ENCODE peak calls at places on chromosomes 5 and 9, in four cellular contexts. R, D, V and W are unnamed samples.

GRCh38 chr5:150398432-150399157 is 14.1 kb downstream of the CD74 start:
- DNase-seq in R (peak; percentile 1), D (no peak), V (no peak), W (no peak)

GRCh38 chr5:31232273-31232888 is 38.9 kb downstream of the CDH6 start:
- DNase-seq in R (peak; percentile 74), D (peak; percentile 4), V (no peak), W (peak; percentile 71)

GRCh38 chr9:109716631-109717030 is 63.4 kb upstream of the PALM2AKAP2 start:
- DNase-seq in R (no peak), D (no peak), V (no peak), W (no peak)

GRCh38 chr5:72338810-72339209 is 18.6 kb downstream of the PTCD2 start:
- DNase-seq in R (no peak), D (no peak), V (no peak), W (no peak)

GRCh38 chr9:131585375-131585774 is 40.1 kb downstream of the PRRT1B start:
- DNase-seq in R (peak; percentile 94), D (peak; percentile 28), V (no peak), W (peak; percentile 59)

GRCh38 chr5:140168371-140168770 is 6.6 kb upstream of the CYSTM1 start:
- DNase-seq in R (no peak), D (no peak), V (no peak), W (no peak)

GRCh38 chr5:3590967-3591900 is 4.4 kb upstream of the IRX1 start:
- DNase-seq in R (no peak), D (peak; percentile 39), V (no peak), W (no peak)

GRCh38 chr5:109739741-109740140 is 50.0 kb downstream of the MAN2A1 start:
- DNase-seq in R (no peak), D (peak; percentile 17), V (no peak), W (peak; percentile 68)

GRCh38 chr9:126327750-126328120 is 1.1 kb downstream of the MVB12B start:
- DNase-seq in R (no peak), D (no peak), V (no peak), W (no peak)

GRCh38 chr5:111697215-111697614 is 59.8 kb downstream of the NREP start:
- DNase-seq in R (no peak), D (no peak), V (no peak), W (peak; percentile 19)

GRCh38 chr5:174177976-174178600 is 132.6 kb downstream of the NSG2 start:
- DNase-seq in R (no peak), D (no peak), V (no peak), W (no peak)

GRCh38 chr5:6820851-6821479 is 107.7 kb downstream of the TENT4A start:
- DNase-seq in R (peak; percentile 83), D (peak; percentile 71), V (no peak), W (peak; percentile 5)

GRCh38 chr5:158522001-158522400 is 577.7 kb downstream of the EBF1 start:
- DNase-seq in R (no peak), D (no peak), V (no peak), W (peak; percentile 76)

GRCh38 chr9:109459423-109459822 is 38.7 kb downstream of the PTPN3 start:
- DNase-seq in R (no peak), D (no peak), V (no peak), W (no peak)

GRCh38 chr5:23158179-23158578 is 305.0 kb upstream of the CDH12 start:
- DNase-seq in R (no peak), D (no peak), V (no peak), W (no peak)

GRCh38 chr9:89605181-89606048 is 603 bp downstream of the GADD45G start:
- DNase-seq in R (no peak), D (peak; percentile 80), V (peak; percentile 75), W (peak; percentile 70)

GRCh38 chr9:127392976-127393375 is 4.0 kb upstream of the SLC2A8 start:
- DNase-seq in R (no peak), D (no peak), V (no peak), W (no peak)